ENCODE peak calls at places on chromosomes 4 and X, in five cellular contexts. One of them, this sample, is unnamed.

GRCh38 chr4:10005632-10006031 is 15.7 kb downstream of the SLC2A9 start:
- DNase-seq in MM.1S: no peak
- DNase-seq in right cardiac atrium: no peak
- DNase-seq in prostate gland: no peak
- DNase-seq in gastrocnemius medialis: no peak
- DNase-seq in this sample: no peak

GRCh38 chr4:98193459-98194105 is 50.3 kb upstream of the STPG2 start:
- DNase-seq in MM.1S: no peak
- DNase-seq in right cardiac atrium: no peak
- DNase-seq in prostate gland: no peak
- DNase-seq in gastrocnemius medialis: no peak
- DNase-seq in this sample: peak; percentile 21

GRCh38 chrX:10047631-10048030 is 80.5 kb downstream of the CLDN34 start:
- DNase-seq in MM.1S: no peak
- DNase-seq in right cardiac atrium: no peak
- DNase-seq in prostate gland: no peak
- DNase-seq in gastrocnemius medialis: no peak
- DNase-seq in this sample: no peak

GRCh38 chrX:40719218-40719617 is 16.1 kb downstream of the MED14 start:
- DNase-seq in MM.1S: no peak
- DNase-seq in right cardiac atrium: no peak
- DNase-seq in prostate gland: no peak
- DNase-seq in gastrocnemius medialis: no peak
- DNase-seq in this sample: peak; percentile 54

GRCh38 chrX:137896123-137896522 is 330.2 kb downstream of the ZIC3 start:
- DNase-seq in MM.1S: no peak
- DNase-seq in right cardiac atrium: no peak
- DNase-seq in prostate gland: no peak
- DNase-seq in gastrocnemius medialis: no peak
- DNase-seq in this sample: no peak

GRCh38 chrX:143500751-143501150 is 16.5 kb downstream of the SPANXN3 start:
- DNase-seq in MM.1S: no peak
- DNase-seq in right cardiac atrium: no peak
- DNase-seq in prostate gland: no peak
- DNase-seq in gastrocnemius medialis: no peak
- DNase-seq in this sample: no peak

GRCh38 chrX:40058719-40059118 is 39.0 kb downstream of the BCOR start:
- DNase-seq in MM.1S: no peak
- DNase-seq in right cardiac atrium: no peak
- DNase-seq in prostate gland: no peak
- DNase-seq in gastrocnemius medialis: no peak
- DNase-seq in this sample: no peak

GRCh38 chr4:56371426-56372220 is 15.7 kb downstream of the AASDH start:
- DNase-seq in MM.1S: no peak
- DNase-seq in right cardiac atrium: no peak
- DNase-seq in prostate gland: no peak
- DNase-seq in gastrocnemius medialis: no peak
- DNase-seq in this sample: no peak

GRCh38 chrX:13472975-13473665 is 96.3 kb upstream of the EGFL6 start:
- DNase-seq in MM.1S: no peak
- DNase-seq in right cardiac atrium: no peak
- DNase-seq in prostate gland: no peak
- DNase-seq in gastrocnemius medialis: no peak
- DNase-seq in this sample: no peak

GRCh38 chr4:41012308-41012707 is 202.0 kb downstream of the APBB2 start:
- DNase-seq in MM.1S: no peak
- DNase-seq in right cardiac atrium: no peak
- DNase-seq in prostate gland: no peak
- DNase-seq in gastrocnemius medialis: no peak
- DNase-seq in this sample: no peak

GRCh38 chr4:85737254-85737653 is 262.3 kb downstream of the ARHGAP24 start:
- DNase-seq in MM.1S: no peak
- DNase-seq in right cardiac atrium: no peak
- DNase-seq in prostate gland: no peak
- DNase-seq in gastrocnemius medialis: no peak
- DNase-seq in this sample: no peak

GRCh38 chrX:2642146-2642545 is 48.9 kb upstream of the CD99 start:
- DNase-seq in MM.1S: no peak
- DNase-seq in right cardiac atrium: no peak
- DNase-seq in prostate gland: no peak
- DNase-seq in gastrocnemius medialis: no peak
- DNase-seq in this sample: no peak

GRCh38 chrX:127389900-127390299 is 570.4 kb downstream of the PRR32 start:
- DNase-seq in MM.1S: no peak
- DNase-seq in right cardiac atrium: no peak
- DNase-seq in prostate gland: no peak
- DNase-seq in gastrocnemius medialis: no peak
- DNase-seq in this sample: no peak

GRCh38 chr4:29581469-29581868 is 1138.7 kb upstream of the PCDH7 start:
- DNase-seq in MM.1S: no peak
- DNase-seq in right cardiac atrium: peak; percentile 51
- DNase-seq in prostate gland: no peak
- DNase-seq in gastrocnemius medialis: no peak
- DNase-seq in this sample: no peak

GRCh38 chr4:81685105-81685504 is 213.4 kb upstream of the RASGEF1B start:
- DNase-seq in MM.1S: no peak
- DNase-seq in right cardiac atrium: peak; percentile 38
- DNase-seq in prostate gland: no peak
- DNase-seq in gastrocnemius medialis: no peak
- DNase-seq in this sample: no peak

GRCh38 chr4:158801066-158801465 is 32.2 kb downstream of the FNIP2 start:
- DNase-seq in MM.1S: no peak
- DNase-seq in right cardiac atrium: no peak
- DNase-seq in prostate gland: no peak
- DNase-seq in gastrocnemius medialis: no peak
- DNase-seq in this sample: no peak

GRCh38 chr4:189802884-189803283 is 137.8 kb upstream of the FRG1 start:
- DNase-seq in MM.1S: no peak
- DNase-seq in right cardiac atrium: no peak
- DNase-seq in prostate gland: no peak
- DNase-seq in gastrocnemius medialis: no peak
- DNase-seq in this sample: no peak

GRCh38 chr4:55437356-55437796 is 41.6 kb downstream of the TMEM165 start:
- DNase-seq in MM.1S: no peak
- DNase-seq in right cardiac atrium: no peak
- DNase-seq in prostate gland: no peak
- DNase-seq in gastrocnemius medialis: no peak
- DNase-seq in this sample: no peak

GRCh38 chr4:21888195-21888976 is 60.2 kb downstream of the KCNIP4 start:
- DNase-seq in MM.1S: peak; percentile 24
- DNase-seq in right cardiac atrium: no peak
- DNase-seq in prostate gland: no peak
- DNase-seq in gastrocnemius medialis: no peak
- DNase-seq in this sample: peak; percentile 90

GRCh38 chrX:118182050-118182449 is 65.4 kb upstream of the KLHL13 start:
- DNase-seq in MM.1S: no peak
- DNase-seq in right cardiac atrium: no peak
- DNase-seq in prostate gland: no peak
- DNase-seq in gastrocnemius medialis: no peak
- DNase-seq in this sample: no peak

GRCh38 chr4:88822034-88822433 is 124.4 kb upstream of the NAP1L5 start:
- DNase-seq in MM.1S: no peak
- DNase-seq in right cardiac atrium: no peak
- DNase-seq in prostate gland: no peak
- DNase-seq in gastrocnemius medialis: no peak
- DNase-seq in this sample: no peak

GRCh38 chrX:14013074-14013473 is 16.6 kb downstream of the GEMIN8 start:
- DNase-seq in MM.1S: no peak
- DNase-seq in right cardiac atrium: no peak
- DNase-seq in prostate gland: no peak
- DNase-seq in gastrocnemius medialis: no peak
- DNase-seq in this sample: no peak

GRCh38 chr4:116023049-116023448 is 909.6 kb upstream of the NDST4 start:
- DNase-seq in MM.1S: no peak
- DNase-seq in right cardiac atrium: no peak
- DNase-seq in prostate gland: no peak
- DNase-seq in gastrocnemius medialis: no peak
- DNase-seq in this sample: no peak

GRCh38 chrX:140354431-140355120 is 150.3 kb downstream of the SOX3 start:
- DNase-seq in MM.1S: no peak
- DNase-seq in right cardiac atrium: no peak
- DNase-seq in prostate gland: no peak
- DNase-seq in gastrocnemius medialis: no peak
- DNase-seq in this sample: no peak

GRCh38 chrX:153638436-153639176 is 8.4 kb upstream of the DUSP9 start:
- DNase-seq in MM.1S: no peak
- DNase-seq in right cardiac atrium: no peak
- DNase-seq in prostate gland: no peak
- DNase-seq in gastrocnemius medialis: no peak
- DNase-seq in this sample: no peak

GRCh38 chrX:72635930-72636329 is 63.3 kb upstream of the HDAC8 start:
- DNase-seq in MM.1S: no peak
- DNase-seq in right cardiac atrium: no peak
- DNase-seq in prostate gland: no peak
- DNase-seq in gastrocnemius medialis: no peak
- DNase-seq in this sample: no peak

GRCh38 chr4:177051473-177052060 is 258.1 kb upstream of the NEIL3 start:
- DNase-seq in MM.1S: peak; percentile 69
- DNase-seq in right cardiac atrium: no peak
- DNase-seq in prostate gland: no peak
- DNase-seq in gastrocnemius medialis: no peak
- DNase-seq in this sample: peak; percentile 32

GRCh38 chr4:108013332-108013731 is 23.6 kb downstream of the HADH start:
- DNase-seq in MM.1S: no peak
- DNase-seq in right cardiac atrium: no peak
- DNase-seq in prostate gland: no peak
- DNase-seq in gastrocnemius medialis: no peak
- DNase-seq in this sample: no peak

GRCh38 chr4:108013955-108014354 is 24.3 kb downstream of the HADH start:
- DNase-seq in MM.1S: no peak
- DNase-seq in right cardiac atrium: no peak
- DNase-seq in prostate gland: no peak
- DNase-seq in gastrocnemius medialis: no peak
- DNase-seq in this sample: no peak

GRCh38 chr4:108018038-108018883 is 28.6 kb downstream of the HADH start:
- DNase-seq in MM.1S: peak; percentile 81
- DNase-seq in right cardiac atrium: peak; percentile 90
- DNase-seq in prostate gland: peak; percentile 79
- DNase-seq in gastrocnemius medialis: peak; percentile 81
- DNase-seq in this sample: no peak

GRCh38 chr4:108024078-108024990 is 34.6 kb downstream of the HADH start:
- DNase-seq in MM.1S: no peak
- DNase-seq in right cardiac atrium: no peak
- DNase-seq in prostate gland: no peak
- DNase-seq in gastrocnemius medialis: no peak
- DNase-seq in this sample: no peak

DNA sequence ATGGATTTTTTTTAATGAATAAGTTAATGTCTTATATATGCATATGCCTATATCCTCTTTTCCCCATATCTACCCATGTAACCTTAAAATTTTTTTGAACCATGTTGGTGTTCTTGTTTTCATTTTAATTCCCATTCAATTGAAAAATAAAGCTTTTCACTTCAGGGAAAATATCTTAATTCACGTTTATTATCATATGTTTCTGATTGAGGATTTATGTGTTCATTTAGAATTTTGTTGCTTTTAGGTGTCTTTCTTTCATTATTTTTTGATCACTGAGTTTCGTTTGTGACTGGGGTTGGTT is 29.1 kb downstream of the HADH start:
- DNase-seq in MM.1S: no peak
- DNase-seq in right cardiac atrium: no peak
- DNase-seq in prostate gland: no peak
- DNase-seq in gastrocnemius medialis: no peak
- DNase-seq in this sample: no peak
- H3K4me1 ChIP-seq in MM.1S: peaks cover 15% of the 10 kb centered on the region
- H3K4me1 ChIP-seq in right cardiac atrium: no peaks in the 10 kb centered on the region
- H3K4me1 ChIP-seq in prostate gland: no peaks in the 10 kb centered on the region
- H3K4me1 ChIP-seq in gastrocnemius medialis: peaks cover 21% of the 10 kb centered on the region
- H3K4me1 ChIP-seq in this sample: no peaks in the 10 kb centered on the region

DNA sequence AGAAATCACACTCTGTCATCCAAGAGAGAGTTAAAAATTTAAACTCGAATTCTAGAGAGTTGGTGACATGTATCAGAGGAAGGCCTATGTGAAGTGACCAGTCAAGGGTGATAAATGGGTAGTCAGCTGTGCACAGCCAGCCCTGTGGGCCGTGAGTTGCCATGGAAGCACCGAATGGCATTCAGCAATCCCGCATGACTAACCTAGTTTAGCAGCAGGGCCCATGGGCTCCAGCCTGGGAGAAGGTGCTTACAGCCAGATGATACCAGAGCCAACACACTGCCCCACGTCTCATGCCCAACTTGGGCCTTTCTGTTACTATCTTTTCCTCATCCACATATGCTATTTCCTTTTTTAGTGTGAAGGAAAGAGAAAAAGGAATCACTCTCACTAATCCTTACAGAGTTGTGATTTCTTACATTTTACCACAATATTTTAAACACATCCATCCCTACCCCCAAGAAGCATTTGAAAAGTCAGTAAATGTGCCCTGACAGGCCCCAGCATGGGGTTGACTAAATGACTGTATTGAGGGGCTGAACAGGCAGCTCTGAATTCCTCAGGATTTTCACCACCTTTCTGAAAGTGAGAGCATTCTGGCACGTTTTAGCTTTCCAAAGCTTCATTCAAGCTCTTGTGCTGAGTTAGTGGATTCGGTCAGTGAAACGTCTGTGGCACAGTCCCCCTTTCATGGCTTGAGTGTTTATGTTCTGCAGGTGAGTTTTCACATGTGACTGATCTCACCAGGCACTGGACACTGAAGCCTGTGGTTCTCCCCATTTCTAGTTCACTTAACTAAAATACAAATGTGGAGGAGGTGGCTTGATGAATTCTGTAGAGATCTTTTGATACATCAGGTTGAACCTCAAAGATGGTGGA is 104.3 kb downstream of the AFF1 start:
- DNase-seq in MM.1S: no peak
- DNase-seq in right cardiac atrium: peak; percentile 77
- DNase-seq in prostate gland: no peak
- DNase-seq in gastrocnemius medialis: peak; percentile 95
- DNase-seq in this sample: peak; percentile 78
- H3K4me1 ChIP-seq in MM.1S: peaks cover 13% of the 10 kb centered on the region
- H3K4me1 ChIP-seq in right cardiac atrium: peaks cover 40% of the 10 kb centered on the region
- H3K4me1 ChIP-seq in prostate gland: peaks cover 4% of the 10 kb centered on the region
- H3K4me1 ChIP-seq in gastrocnemius medialis: peaks cover 100% of the 10 kb centered on the region
- H3K4me1 ChIP-seq in this sample: peaks cover 31% of the 10 kb centered on the region

GRCh38 chrX:46571423-46572294 is 1.9 kb upstream of the CHST7 start:
- DNase-seq in MM.1S: no peak
- DNase-seq in right cardiac atrium: no peak
- DNase-seq in prostate gland: no peak
- DNase-seq in gastrocnemius medialis: no peak
- DNase-seq in this sample: no peak

GRCh38 chrX:46572295-46572936 is 1.1 kb upstream of the CHST7 start:
- DNase-seq in MM.1S: peak; percentile 60
- DNase-seq in right cardiac atrium: no peak
- DNase-seq in prostate gland: no peak
- DNase-seq in gastrocnemius medialis: no peak
- DNase-seq in this sample: no peak

GRCh38 chrX:46573331-46573895 is at the start of gene CHST7:
- DNase-seq in MM.1S: peak; percentile 72
- DNase-seq in right cardiac atrium: peak; percentile 92
- DNase-seq in prostate gland: peak; percentile 24
- DNase-seq in gastrocnemius medialis: peak; percentile 33
- DNase-seq in this sample: peak; percentile 39

GRCh38 chrX:46567388-46567787 is 6.2 kb upstream of the CHST7 start:
- DNase-seq in MM.1S: no peak
- DNase-seq in right cardiac atrium: no peak
- DNase-seq in prostate gland: no peak
- DNase-seq in gastrocnemius medialis: no peak
- DNase-seq in this sample: no peak

GRCh38 chrX:46569621-46570020 is 3.9 kb upstream of the CHST7 start:
- DNase-seq in MM.1S: no peak
- DNase-seq in right cardiac atrium: peak; percentile 56
- DNase-seq in prostate gland: no peak
- DNase-seq in gastrocnemius medialis: no peak
- DNase-seq in this sample: no peak
- H3K4me1 ChIP-seq in MM.1S: peaks cover 12% of the 10 kb centered on the region
- H3K4me1 ChIP-seq in right cardiac atrium: no peaks in the 10 kb centered on the region
- H3K4me1 ChIP-seq in prostate gland: no peaks in the 10 kb centered on the region
- H3K4me1 ChIP-seq in gastrocnemius medialis: no peaks in the 10 kb centered on the region
- H3K4me1 ChIP-seq in this sample: no peaks in the 10 kb centered on the region

GRCh38 chr4:1241936-1242505 is 6.9 kb downstream of the CTBP1 start:
- DNase-seq in MM.1S: no peak
- DNase-seq in right cardiac atrium: peak; percentile 50
- DNase-seq in prostate gland: no peak
- DNase-seq in gastrocnemius medialis: peak; percentile 10
- DNase-seq in this sample: no peak
- H3K4me1 ChIP-seq in MM.1S: peaks cover 4% of the 10 kb centered on the region
- H3K4me1 ChIP-seq in right cardiac atrium: peaks cover 26% of the 10 kb centered on the region
- H3K4me1 ChIP-seq in prostate gland: peaks cover 42% of the 10 kb centered on the region
- H3K4me1 ChIP-seq in gastrocnemius medialis: peaks cover 48% of the 10 kb centered on the region
- H3K4me1 ChIP-seq in this sample: peaks cover 8% of the 10 kb centered on the region